ENCODE peak calls at places on chromosomes 5 and 9, in six cellular contexts. U, L, D, Q, G and O are unnamed samples.

GRCh38 chr9:35814106-35814840 is 569 bp downstream of the HINT2 start:
- DNase-seq in L (peak), D (peak), U (peak), G (peak), Q (no peak), O (no peak)

GRCh38 chr5:109676920-109677319 is 12.8 kb upstream of the MAN2A1 start:
- DNase-seq in U (no peak), L (no peak), Q (no peak), D (no peak), G (no peak), O (no peak)

GRCh38 chr5:178223828-178224335 is 8.7 kb downstream of the PHYKPL start:
- DNase-seq in U (no peak), G (no peak), D (no peak), Q (no peak), L (no peak), O (no peak)

GRCh38 chr9:109329274-109330258 is 8.7 kb upstream of the EPB41L4B start:
- DNase-seq in L (peak), Q (no peak), D (no peak), G (peak), U (peak), O (no peak)

GRCh38 chr5:108727639-108728565 is 19.8 kb upstream of the FER start:
- DNase-seq in D (peak), G (peak), Q (peak), U (peak), L (peak), O (no peak)

GRCh38 chr9:21450733-21451394 is 10.6 kb downstream of the IFNA1 start:
- DNase-seq in U (no peak), Q (no peak), L (no peak), D (no peak), G (no peak), O (no peak)

GRCh38 chr9:93471135-93471534 is 17.8 kb upstream of the FAM120AOS start:
- DNase-seq in L (no peak), U (no peak), Q (no peak), D (no peak), G (no peak), O (no peak)

GRCh38 chr9:25716220-25716872 is 38.1 kb upstream of the TUSC1 start:
- DNase-seq in L (no peak), G (peak), Q (no peak), D (peak), U (peak), O (peak)

GRCh38 chr5:163789870-163790269 is 284.5 kb downstream of the MAT2B start:
- DNase-seq in U (no peak), D (no peak), G (no peak), Q (no peak), L (no peak), O (no peak)

GRCh38 chr9:114289571-114290481 is 33.1 kb upstream of the ORM1 start:
- DNase-seq in U (no peak), L (peak), D (no peak), Q (no peak), G (no peak), O (no peak)

GRCh38 chr9:33429256-33430080 is 17.9 kb downstream of the AQP3 start:
- DNase-seq in L (no peak), D (no peak), U (no peak), G (no peak), Q (no peak), O (no peak)

GRCh38 chr9:95666096-95666784 is 149.5 kb upstream of the PTCH1 start:
- DNase-seq in G (no peak), L (no peak), D (no peak), Q (no peak), U (no peak), O (no peak)

DNA sequence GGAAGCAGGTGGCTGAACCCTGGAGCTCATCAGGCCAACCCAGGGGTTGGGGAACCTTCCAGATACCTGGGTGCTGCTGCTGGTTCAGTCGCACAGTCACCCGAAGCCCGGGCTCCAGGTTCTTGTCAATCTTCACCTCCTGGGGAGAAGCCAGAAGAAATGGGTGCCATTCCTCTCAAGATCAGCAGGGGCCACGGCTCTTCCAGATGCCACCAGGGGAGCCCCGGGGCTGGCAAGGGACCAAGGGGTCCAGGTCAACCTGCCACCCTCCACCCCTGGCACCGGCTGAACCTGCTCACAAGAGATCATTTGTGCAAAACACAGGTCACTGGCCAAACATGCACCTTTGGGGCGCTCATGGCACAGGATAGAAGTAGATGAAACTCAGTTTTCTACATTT is 4.7 kb downstream of the SPOUT1 start:
- DNase-seq in U (no peak), G (no peak), D (no peak), L (no peak), Q (no peak), O (no peak)
- TF ChIP-seq POLR2AphosphoS5 in U (no peak), G (no peak), D (no peak), L (no peak), Q (no peak), O (no peak)

GRCh38 chr9:99347556-99347955 is 125.5 kb downstream of the SEC61B start:
- DNase-seq in L (no peak), U (no peak), Q (no peak), G (no peak), D (no peak), O (peak)
- H3K27ac ChIP-seq in L (no peak), U (no peak), Q (no peak), G (no peak), D (no peak), O (peak)

DNA sequence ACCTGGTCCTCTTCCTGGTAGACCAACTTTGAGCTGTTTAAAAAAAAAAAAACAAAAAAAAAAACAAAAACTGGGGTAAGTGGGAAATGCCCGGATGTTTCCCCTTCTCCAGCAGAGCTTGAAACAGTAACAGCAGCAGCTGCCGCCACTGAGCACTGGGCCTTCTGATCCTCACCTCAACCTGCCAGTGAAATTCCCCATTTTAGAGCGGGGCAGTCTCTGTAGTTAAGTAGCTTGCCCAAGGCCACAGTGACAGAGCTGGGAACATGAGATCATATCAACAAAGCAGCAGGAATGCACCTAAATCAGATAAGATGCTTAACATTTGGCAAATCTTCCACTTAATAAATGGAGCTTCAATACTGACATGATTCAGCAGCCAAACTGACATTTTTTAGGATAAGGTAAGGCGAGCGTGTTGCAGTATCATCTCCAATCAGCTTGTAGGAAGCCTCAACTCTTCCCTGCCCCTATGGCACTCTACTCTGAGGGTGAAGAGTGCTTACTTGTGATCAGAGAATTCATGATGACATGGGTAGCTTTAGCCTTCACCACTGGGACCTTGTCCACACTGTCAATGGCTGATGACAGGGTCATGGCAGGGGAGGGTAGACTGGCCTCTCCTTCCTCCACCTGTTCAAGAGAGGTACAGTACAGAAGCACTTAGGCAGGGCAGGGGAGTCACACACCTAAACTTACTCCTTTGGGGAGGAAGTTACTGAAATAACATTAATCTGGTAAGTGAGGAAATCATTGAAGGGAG is 9.3 kb downstream of the KIAA1191 start:
- DNase-seq in G (no peak), L (no peak), D (no peak), U (no peak), Q (no peak), O (no peak)
- H3K4me3 ChIP-seq in G (no peak), L (no peak), D (no peak), U (no peak), Q (no peak), O (no peak)

DNA sequence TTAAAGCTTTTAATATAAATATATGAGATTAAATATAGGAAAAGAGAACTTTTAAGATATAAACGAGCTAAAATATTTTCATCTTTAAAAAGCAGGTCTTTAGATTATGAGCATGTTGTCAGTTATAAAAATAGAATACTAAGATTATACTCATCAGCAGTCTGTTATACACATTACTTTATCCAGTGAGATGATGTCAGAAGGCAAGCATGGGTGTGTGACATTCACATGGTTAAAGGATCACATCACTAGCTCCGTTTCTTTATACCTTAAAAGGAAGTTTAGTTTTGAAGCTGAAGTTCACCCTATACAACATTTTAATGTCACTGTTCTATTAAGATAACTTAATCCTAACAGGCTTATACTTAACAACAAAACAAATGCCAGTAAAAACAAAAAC is 59.7 kb downstream of the RICTOR start:
- DNase-seq in U (no peak), D (no peak), L (no peak), Q (no peak), G (no peak), O (no peak)
- TF ChIP-seq POLR2AphosphoS5 in U (no peak), D (no peak), L (no peak), Q (no peak), G (no peak), O (no peak)

GRCh38 chr9:133561976-133562554 is 27.6 kb downstream of the ADAMTSL2 start:
- DNase-seq in L (no peak), G (no peak), U (no peak), D (no peak), Q (no peak), O (no peak)

GRCh38 chr9:133560311-133560710 is 25.8 kb downstream of the ADAMTSL2 start:
- DNase-seq in G (no peak), D (no peak), L (no peak), Q (no peak), U (peak), O (no peak)

GRCh38 chr9:133558191-133559126 is 24.0 kb downstream of the ADAMTSL2 start:
- DNase-seq in D (peak), L (no peak), U (no peak), Q (peak), G (peak), O (peak)

GRCh38 chr9:133562611-133563285 is 28.2 kb downstream of the ADAMTSL2 start:
- DNase-seq in Q (no peak), L (no peak), U (no peak), G (no peak), D (no peak), O (no peak)

DNA sequence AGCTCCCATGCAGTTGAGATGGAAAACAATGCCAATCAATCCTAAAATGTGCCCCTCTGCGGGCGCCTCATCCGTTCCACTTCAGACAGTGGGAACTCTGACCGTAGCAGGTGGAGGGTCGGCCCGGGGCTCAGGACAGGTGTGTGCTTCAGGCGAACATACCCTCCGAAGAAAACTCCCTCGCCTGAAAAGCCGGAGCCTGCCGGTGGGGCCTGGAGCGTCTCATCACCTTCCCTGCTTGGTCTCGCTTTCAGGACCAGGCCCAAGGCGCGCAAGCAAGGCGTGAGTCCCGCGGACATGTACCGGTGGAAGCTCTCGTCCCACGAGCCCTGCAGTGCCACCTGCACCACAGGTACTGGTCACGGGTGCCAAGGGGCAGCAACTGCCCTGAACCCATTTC is 26.4 kb downstream of the ADAMTSL2 start:
- DNase-seq in D (no peak), G (no peak), L (no peak), U (no peak), Q (no peak), O (no peak)
- H3K27ac ChIP-seq in D (no peak), G (no peak), L (no peak), U (no peak), Q (no peak), O (no peak)

DNA sequence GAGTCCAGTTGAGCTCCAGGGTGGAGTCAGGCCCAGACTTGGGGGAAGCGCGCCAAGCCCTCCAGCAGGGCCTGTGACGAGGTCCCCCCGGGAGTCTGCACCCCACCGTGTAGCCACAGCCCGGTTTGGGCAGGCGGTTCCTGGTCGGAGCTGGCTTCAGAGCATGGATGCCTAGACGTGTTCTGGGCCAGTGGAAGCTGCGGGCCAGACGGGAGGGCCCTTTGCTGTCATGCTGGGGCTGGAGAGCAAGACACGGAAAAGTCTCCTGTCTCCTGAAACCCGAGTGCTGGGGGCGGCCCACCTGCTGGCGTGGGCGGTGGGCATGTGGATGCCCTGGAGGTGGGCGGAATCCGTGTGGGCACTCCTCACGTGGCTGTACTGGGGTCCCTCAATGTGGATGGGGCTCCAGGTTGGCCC is 1.9 kb downstream of the GPSM1 start:
- DNase-seq in U (no peak), Q (no peak), L (no peak), D (no peak), G (no peak), O (no peak)
- H3K4me3 ChIP-seq in U (no peak), Q (no peak), L (peak), D (no peak), G (peak), O (peak)

GRCh38 chr5:76715734-76716455 is at the start of gene F2R:
- DNase-seq in G (peak), Q (no peak), L (peak), D (peak), U (peak), O (no peak)
- TF ChIP-seq POLR2AphosphoS5 in G (peak), Q (peak), L (no peak), D (peak), U (no peak), O (no peak)

GRCh38 chr5:133304707-133305216 is 252.9 kb downstream of the HSPA4 start:
- DNase-seq in Q (no peak), L (no peak), U (no peak), D (no peak), G (no peak), O (no peak)

GRCh38 chr5:133298447-133298846 is 246.6 kb downstream of the HSPA4 start:
- DNase-seq in G (no peak), D (no peak), L (no peak), Q (no peak), U (no peak), O (no peak)

GRCh38 chr5:133299021-133299420 is 247.2 kb downstream of the HSPA4 start:
- DNase-seq in U (no peak), D (no peak), L (no peak), G (no peak), Q (no peak), O (no peak)

GRCh38 chr5:133307275-133307674 is 255.5 kb downstream of the HSPA4 start:
- DNase-seq in Q (no peak), G (no peak), D (no peak), L (no peak), U (no peak), O (no peak)

DNA sequence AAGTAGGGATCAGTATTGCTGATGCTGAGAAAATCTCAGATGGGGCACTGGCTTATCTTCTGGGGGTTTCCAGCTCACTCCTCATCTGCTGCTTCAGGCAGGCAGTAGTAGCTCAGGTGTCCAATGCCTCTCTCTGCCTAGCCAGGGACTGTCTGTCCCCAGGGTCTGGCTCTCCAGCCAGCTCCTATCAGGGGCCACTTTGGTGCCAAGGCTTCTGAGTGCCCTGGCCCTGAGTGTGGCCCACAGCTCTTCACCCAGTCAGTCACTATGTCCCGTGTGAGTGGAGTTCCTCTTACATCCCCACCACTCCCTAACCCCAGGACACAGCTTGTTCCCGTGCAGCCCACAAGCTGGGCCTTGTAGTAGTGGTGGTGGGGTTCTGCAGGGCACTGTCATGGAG is 251.5 kb downstream of the HSPA4 start:
- DNase-seq in U (no peak), G (no peak), L (no peak), Q (no peak), D (no peak), O (no peak)
- H3K27ac ChIP-seq in U (no peak), G (no peak), L (no peak), Q (no peak), D (no peak), O (no peak)